ENCODE peak calls at places on chromosome 6, in eight cellular contexts. Q is BJ; Y is PC-3; O is MM.1S; M is effector memory CD4-positive, alpha-beta T cell; K is OCI-LY7; P is tibial artery; D is lower lobe of right lung. U is an unnamed sample.

GRCh38 chr6:126335210-126335609 is 4.7 kb upstream of the CENPW start:
- DNase-seq in Q (no peak), M (no peak), K (no peak), O (no peak), D (no peak), P (no peak), Y (peak), U (no peak)

GRCh38 chr6:140846518-140847277 is 1286.0 kb upstream of the GJE1 start:
- DNase-seq in O (no peak), P (no peak), K (no peak), Y (peak), Q (peak), M (no peak), D (no peak), U (no peak)

GRCh38 chr6:38114976-38115632 is 295.6 kb downstream of the ZFAND3 start:
- DNase-seq in D (no peak), Q (no peak), Y (no peak), P (no peak), M (no peak), K (no peak), O (no peak), U (no peak)

GRCh38 chr6:144378437-144378836 is 93.3 kb downstream of the UTRN start:
- DNase-seq in P (no peak), Y (no peak), Q (no peak), K (no peak), M (no peak), O (no peak), D (no peak), U (no peak)

GRCh38 chr6:90403489-90404381 is 107.1 kb upstream of the BACH2 start:
- DNase-seq in K (no peak), Y (peak), M (no peak), P (no peak), Q (peak), D (no peak), O (no peak), U (no peak)

GRCh38 chr6:161668665-161669064 is 394.8 kb upstream of the AGPAT4 start:
- DNase-seq in Y (no peak), D (no peak), O (no peak), M (no peak), P (no peak), K (no peak), Q (no peak), U (no peak)

GRCh38 chr6:8670792-8671191 is 235.4 kb upstream of the SLC35B3 start:
- DNase-seq in M (no peak), Y (no peak), Q (no peak), O (no peak), D (no peak), K (no peak), P (no peak), U (no peak)

GRCh38 chr6:137234505-137234863 is 15.3 kb upstream of the IFNGR1 start:
- DNase-seq in O (peak), P (no peak), Q (no peak), Y (peak), M (peak), D (no peak), K (peak), U (no peak)

GRCh38 chr6:1526689-1527088 is 83.0 kb upstream of the FOXC1 start:
- DNase-seq in Q (no peak), M (no peak), D (no peak), P (no peak), O (no peak), K (no peak), Y (no peak), U (no peak)

GRCh38 chr6:113402541-113402940 is 454.6 kb upstream of the MARCKS start:
- DNase-seq in Q (no peak), K (no peak), O (no peak), D (no peak), Y (no peak), P (no peak), M (no peak), U (no peak)

GRCh38 chr6:26578741-26579140 is 18.0 kb upstream of the ABT1 start:
- DNase-seq in P (no peak), K (no peak), O (no peak), Y (no peak), D (no peak), M (no peak), Q (no peak), U (no peak)

GRCh38 chr6:26578279-26578678 is 18.5 kb upstream of the ABT1 start:
- DNase-seq in Q (no peak), P (no peak), K (no peak), D (no peak), M (no peak), Y (no peak), O (no peak), U (no peak)

GRCh38 chr6:26576407-26576843 is 20.3 kb upstream of the ABT1 start:
- DNase-seq in Q (no peak), K (no peak), O (no peak), P (no peak), M (no peak), D (no peak), Y (no peak), U (no peak)

GRCh38 chr6:26576929-26577719 is 19.6 kb upstream of the ABT1 start:
- DNase-seq in O (no peak), D (peak), Q (no peak), M (no peak), Y (peak), K (no peak), P (no peak), U (peak)

DNA sequence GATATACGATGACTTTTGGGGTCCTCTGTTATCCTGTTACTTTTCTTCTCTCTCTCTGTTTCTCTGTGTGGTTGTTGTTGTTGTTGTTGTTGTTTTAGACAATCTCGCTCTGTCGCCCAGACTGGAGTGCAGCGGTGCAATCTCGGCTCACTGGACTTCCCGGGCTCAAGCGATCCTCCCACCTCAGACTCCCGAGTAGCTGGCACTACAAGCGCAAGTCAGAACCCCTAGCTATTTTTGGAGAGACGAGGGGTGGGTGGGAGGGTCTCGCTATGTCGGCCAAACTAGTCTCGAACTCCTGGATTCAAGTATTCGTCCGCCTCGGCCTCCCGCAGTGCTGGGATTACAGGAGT is 19.1 kb upstream of the ABT1 start:
- DNase-seq in D (no peak), P (no peak), M (no peak), K (no peak), Y (no peak), Q (no peak), O (no peak), U (no peak)
- H3K4me3 ChIP-seq in D (peak), P (peak), M (peak), K (no peak), Y (no peak), Q (peak), O (peak), U (no peak)

GRCh38 chr6:98832282-98833100 is 1.9 kb upstream of the POU3F2 start:
- DNase-seq in P (no peak), Y (peak), O (no peak), D (no peak), K (no peak), Q (peak), M (no peak), U (no peak)
- H3K4me3 ChIP-seq in P (peak), Y (peak), O (no peak), D (peak), K (no peak), Q (peak), M (peak), U (no peak)

GRCh38 chr6:297571-298232 is 5.4 kb downstream of the DUSP22 start:
- DNase-seq in D (no peak), K (peak), O (no peak), Y (no peak), P (no peak), M (no peak), Q (no peak), U (peak)
- H3K4me3 ChIP-seq in D (no peak), K (peak), O (no peak), Y (no peak), P (no peak), M (no peak), Q (no peak), U (peak)

GRCh38 chr6:106586815-106587214 is 42.5 kb downstream of the RTN4IP1 start:
- DNase-seq in Q (no peak), D (no peak), P (no peak), O (no peak), K (no peak), M (no peak), Y (no peak), U (no peak)

GRCh38 chr6:106591111-106591825 is 38.0 kb downstream of the RTN4IP1 start:
- DNase-seq in K (no peak), Y (peak), M (no peak), P (no peak), O (no peak), Q (peak), D (no peak), U (no peak)
- H3K4me3 ChIP-seq in K (no peak), Y (no peak), M (no peak), P (no peak), O (no peak), Q (no peak), D (no peak), U (no peak)

GRCh38 chr6:52497652-52498408 is 77.7 kb downstream of the EFHC1 start:
- DNase-seq in M (no peak), Q (no peak), P (no peak), Y (no peak), O (peak), K (peak), D (peak), U (no peak)
- H3K4me3 ChIP-seq in M (no peak), Q (no peak), P (no peak), Y (no peak), O (peak), K (peak), D (no peak), U (no peak)